ENCODE peak calls at places on chromosomes 3 and 15, in five cellular contexts. U is IMR-90, T is transverse colon, L is progenitor cell of endocrine pancreas, Z is endodermal cell. Y is an unnamed sample.

GRCh38 chr3:20013396-20013795 is 1.3 kb upstream of the PP2D1 start:
- DNase-seq in U (no peak), T (no peak), L (no peak), Z (no peak), Y (no peak)

GRCh38 chr3:32850226-32850625 is 32.4 kb downstream of the TRIM71 start:
- DNase-seq in U (no peak), T (no peak), L (no peak), Z (no peak), Y (no peak)

GRCh38 chr3:186025161-186025560 is 83.7 kb downstream of the ETV5 start:
- DNase-seq in U (peak), T (no peak), L (no peak), Z (no peak), Y (no peak)

GRCh38 chr15:49101536-49101935 is 53.9 kb downstream of the COPS2 start:
- DNase-seq in U (peak), T (no peak), L (no peak), Z (no peak), Y (no peak)

GRCh38 chr3:58366699-58367098 is 34.0 kb downstream of the PXK start:
- DNase-seq in U (peak), T (no peak), L (no peak), Z (no peak), Y (no peak)

GRCh38 chr3:16177962-16178627 is 3.6 kb downstream of the GALNT15 start:
- DNase-seq in U (peak), T (peak), L (peak), Z (peak), Y (peak)

GRCh38 chr15:69666441-69666882 is 213.8 kb downstream of the RPLP1 start:
- DNase-seq in U (peak), T (peak), L (no peak), Z (no peak), Y (no peak)

GRCh38 chr3:86109434-86109833 is 881.5 kb downstream of the VGLL3 start:
- DNase-seq in U (no peak), T (no peak), L (no peak), Z (no peak), Y (no peak)

GRCh38 chr3:126258670-126259069 is 78.3 kb upstream of the ALDH1L1 start:
- DNase-seq in U (no peak), T (no peak), L (no peak), Z (no peak), Y (no peak)

GRCh38 chr15:80885180-80885579 is 104.4 kb downstream of the MESD start:
- DNase-seq in U (no peak), T (no peak), L (no peak), Z (no peak), Y (no peak)

GRCh38 chr15:69289312-69290146 is 9.2 kb upstream of the PAQR5 start:
- DNase-seq in U (peak), T (no peak), L (no peak), Z (peak), Y (no peak)

GRCh38 chr3:82629937-82630336 is 868.5 kb upstream of the GBE1 start:
- DNase-seq in U (no peak), T (no peak), L (no peak), Z (no peak), Y (no peak)

GRCh38 chr3:52835766-52836470 is 1.1 kb upstream of the MUSTN1 start:
- DNase-seq in U (no peak), T (no peak), L (no peak), Z (no peak), Y (no peak)

GRCh38 chr15:74789171-74789627 is 7.3 kb downstream of the CSK start:
- DNase-seq in U (no peak), T (peak), L (no peak), Z (no peak), Y (no peak)

GRCh38 chr3:197286678-197287077 is 11.7 kb downstream of the DLG1 start:
- DNase-seq in U (no peak), T (no peak), L (no peak), Z (no peak), Y (no peak)

GRCh38 chr15:74906450-74907276 is at the start of gene FAM219B:
- DNase-seq in U (peak), T (peak), L (peak), Z (peak), Y (peak)

GRCh38 chr15:55775316-55775715 is 32.4 kb upstream of the PRTG start:
- DNase-seq in U (no peak), T (no peak), L (no peak), Z (no peak), Y (peak)

GRCh38 chr3:114597012-114597411 is 303.2 kb downstream of the TIGIT start:
- DNase-seq in U (no peak), T (no peak), L (no peak), Z (no peak), Y (no peak)

GRCh38 chr3:194045289-194045688 is 90.7 kb upstream of the HES1 start:
- DNase-seq in U (no peak), T (no peak), L (no peak), Z (no peak), Y (no peak)

GRCh38 chr15:83581381-83581780 is 72.5 kb upstream of the ADAMTSL3 start:
- DNase-seq in U (no peak), T (no peak), L (no peak), Z (no peak), Y (no peak)

GRCh38 chr3:100650651-100651611 is 41.5 kb downstream of the ADGRG7 start:
- DNase-seq in U (peak), T (no peak), L (no peak), Z (no peak), Y (no peak)

GRCh38 chr3:124995460-124995994 is 60.3 kb downstream of the HEG1 start:
- DNase-seq in U (peak), T (peak), L (peak), Z (peak), Y (peak)

GRCh38 chr3:52102934-52103333 is 46.6 kb upstream of the DUSP7 start:
- DNase-seq in U (no peak), T (no peak), L (no peak), Z (no peak), Y (no peak)

GRCh38 chr15:81516012-81516411 is 142.0 kb upstream of the TMC3 start:
- DNase-seq in U (peak), T (no peak), L (no peak), Z (no peak), Y (no peak)

GRCh38 chr3:170907519-170908234 is 760 bp downstream of the EIF5A2 start:
- DNase-seq in U (peak), T (no peak), L (no peak), Z (peak), Y (peak)

GRCh38 chr3:119206611-119207511 is 33.5 kb downstream of the UPK1B start:
- DNase-seq in U (no peak), T (no peak), L (no peak), Z (peak), Y (no peak)

GRCh38 chr15:29952245-29952644 is 130.0 kb upstream of the TJP1 start:
- DNase-seq in U (no peak), T (no peak), L (no peak), Z (no peak), Y (no peak)

GRCh38 chr15:23497710-23498111 is 50.7 kb upstream of the GOLGA6L2 start:
- DNase-seq in U (no peak), T (no peak), L (no peak), Z (no peak), Y (peak)

GRCh38 chr3:25558106-25558505 is 106.6 kb downstream of the TOP2B start:
- DNase-seq in U (peak), T (no peak), L (no peak), Z (no peak), Y (no peak)

GRCh38 chr3:25555695-25556094 is 109.0 kb downstream of the TOP2B start:
- DNase-seq in U (no peak), T (no peak), L (no peak), Z (no peak), Y (no peak)

GRCh38 chr3:25554376-25554775 is 110.3 kb downstream of the TOP2B start:
- DNase-seq in U (no peak), T (no peak), L (no peak), Z (no peak), Y (no peak)

GRCh38 chr3:25557641-25558040 is 107.1 kb downstream of the TOP2B start:
- DNase-seq in U (no peak), T (no peak), L (no peak), Z (no peak), Y (no peak)

GRCh38 chr3:25556504-25556903 is 108.2 kb downstream of the TOP2B start:
- DNase-seq in U (no peak), T (no peak), L (no peak), Z (no peak), Y (no peak)
- TF ChIP-seq CTCF in U (peak), T (no peak), L (no peak), Z (peak), Y (no peak)

DNA sequence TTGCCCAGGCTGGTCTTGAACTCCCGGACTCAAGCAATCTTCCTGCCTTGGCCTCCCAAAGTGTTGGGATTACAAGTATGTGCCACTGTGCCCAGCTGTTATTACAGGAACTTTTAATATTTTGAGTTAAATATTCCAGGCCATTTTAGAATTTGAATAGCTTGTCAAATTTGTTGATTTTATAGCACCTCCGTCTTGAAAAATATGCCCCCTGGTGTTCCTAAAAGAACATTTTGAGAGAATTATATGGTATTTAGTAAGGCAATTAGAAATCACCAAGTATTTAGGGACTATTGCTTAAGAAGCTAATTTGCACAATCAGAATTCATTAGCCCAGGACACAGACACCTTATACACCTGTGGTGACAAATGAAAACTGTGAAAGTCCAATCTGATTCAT is 23.7 kb downstream of the PDE8A start:
- DNase-seq in U (no peak), T (no peak), L (no peak), Z (no peak), Y (no peak)
- TF ChIP-seq CTCF in U (peak), T (no peak), L (peak), Z (peak), Y (peak)

GRCh38 chr3:77815467-77815866 is 775.6 kb downstream of the ROBO2 start:
- DNase-seq in U (no peak), T (no peak), L (no peak), Z (peak), Y (no peak)
- TF ChIP-seq CTCF in U (peak), T (no peak), L (peak), Z (peak), Y (peak)

GRCh38 chr3:4723921-4724698 is 231.0 kb downstream of the ITPR1 start:
- DNase-seq in U (no peak), T (no peak), L (no peak), Z (no peak), Y (no peak)
- TF ChIP-seq CTCF in U (no peak), T (no peak), L (no peak), Z (no peak), Y (no peak)

GRCh38 chr3:10527295-10528016 is 22.1 kb upstream of the ATP2B2 start:
- DNase-seq in U (no peak), T (no peak), L (no peak), Z (peak), Y (no peak)

GRCh38 chr3:10524270-10524669 is 18.9 kb upstream of the ATP2B2 start:
- DNase-seq in U (no peak), T (no peak), L (no peak), Z (peak), Y (no peak)

GRCh38 chr3:10524799-10525301 is 19.5 kb upstream of the ATP2B2 start:
- DNase-seq in U (no peak), T (no peak), L (no peak), Z (peak), Y (no peak)

GRCh38 chr3:10528046-10528445 is 22.7 kb upstream of the ATP2B2 start:
- DNase-seq in U (no peak), T (no peak), L (no peak), Z (peak), Y (no peak)

GRCh38 chr3:10526366-10526765 is 21.0 kb upstream of the ATP2B2 start:
- DNase-seq in U (no peak), T (no peak), L (no peak), Z (peak), Y (no peak)
- TF ChIP-seq CTCF in U (no peak), T (no peak), L (no peak), Z (no peak), Y (no peak)

GRCh38 chr3:183591881-183592521 is 36.5 kb upstream of the KLHL6 start:
- DNase-seq in U (no peak), T (no peak), L (no peak), Z (peak), Y (no peak)
- TF ChIP-seq CTCF in U (peak), T (no peak), L (peak), Z (peak), Y (peak)

DNA sequence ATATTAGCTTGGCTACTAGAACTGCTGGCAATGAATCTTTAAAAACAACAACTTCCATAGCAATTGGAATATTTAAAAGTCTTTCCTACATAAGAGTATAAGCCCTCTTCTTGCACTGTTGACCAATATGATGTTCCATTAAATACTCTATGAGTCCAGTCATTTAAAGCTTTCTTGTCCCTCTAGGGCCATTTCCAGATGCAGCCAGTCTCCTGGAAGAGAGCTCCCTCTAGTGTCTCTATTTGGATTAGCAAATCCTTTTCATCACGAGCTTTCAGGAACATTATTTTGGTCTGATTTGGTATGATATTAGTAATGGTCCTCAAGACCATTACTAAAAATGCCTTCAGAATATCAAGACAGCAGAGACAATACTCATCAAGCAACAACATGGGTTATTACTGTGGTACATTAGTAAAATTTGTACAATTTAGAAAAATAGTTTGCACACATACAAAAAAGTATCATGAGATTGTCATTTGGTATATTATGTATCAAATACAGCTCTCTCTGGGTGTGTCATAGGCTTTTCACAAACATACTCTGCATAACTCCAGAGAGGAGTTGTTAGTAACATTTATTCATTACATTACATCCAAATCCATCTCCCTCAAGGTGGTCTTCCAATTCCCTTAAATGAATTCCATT is 101.3 kb downstream of the DPH6 start:
- DNase-seq in U (peak), T (no peak), L (no peak), Z (no peak), Y (no peak)
- TF ChIP-seq CTCF in U (peak), T (peak), L (peak), Z (peak), Y (peak)

GRCh38 chr15:45123397-45123796 is 6.3 kb downstream of the DUOXA1 start:
- DNase-seq in U (no peak), T (no peak), L (no peak), Z (no peak), Y (no peak)

GRCh38 chr15:45128971-45129639 is 574 bp downstream of the DUOXA1 start:
- DNase-seq in U (no peak), T (no peak), L (no peak), Z (peak), Y (no peak)

GRCh38 chr15:45129651-45130129 is at the start of the genes DUOX1 and DUOXA1:
- DNase-seq in U (no peak), T (peak), L (no peak), Z (peak), Y (no peak)

GRCh38 chr15:45130291-45131000 is 652 bp downstream of the DUOX1 start:
- DNase-seq in U (no peak), T (no peak), L (no peak), Z (no peak), Y (no peak)

GRCh38 chr15:45126535-45127158 is 3.0 kb downstream of the DUOXA1 start:
- DNase-seq in U (peak), T (no peak), L (no peak), Z (peak), Y (no peak)
- TF ChIP-seq CTCF in U (peak), T (peak), L (peak), Z (peak), Y (peak)

GRCh38 chr3:139937674-139938279 is 2.8 kb downstream of the CLSTN2 start:
- DNase-seq in U (peak), T (no peak), L (no peak), Z (peak), Y (peak)
- TF ChIP-seq CTCF in U (peak), T (peak), L (peak), Z (peak), Y (peak)

GRCh38 chr15:27842526-27842925 is 256.6 kb downstream of the OCA2 start:
- DNase-seq in U (no peak), T (no peak), L (no peak), Z (no peak), Y (no peak)

GRCh38 chr15:27845535-27846369 is 253.4 kb downstream of the OCA2 start:
- DNase-seq in U (no peak), T (no peak), L (no peak), Z (no peak), Y (no peak)

GRCh38 chr15:27846722-27847420 is 252.2 kb downstream of the OCA2 start:
- DNase-seq in U (no peak), T (no peak), L (no peak), Z (no peak), Y (no peak)

GRCh38 chr15:27843146-27843545 is 256.0 kb downstream of the OCA2 start:
- DNase-seq in U (no peak), T (no peak), L (no peak), Z (no peak), Y (no peak)

GRCh38 chr15:27844018-27844666 is 255.0 kb downstream of the OCA2 start:
- DNase-seq in U (peak), T (no peak), L (no peak), Z (no peak), Y (no peak)
- TF ChIP-seq CTCF in U (no peak), T (no peak), L (no peak), Z (no peak), Y (no peak)

Y was measured in neural crest cell.